ENCODE peak calls at places on chromosomes 12 and 14, in eight cellular contexts. C, P, G, X, Z, U, K and W are unnamed samples.

GRCh38 chr14:36513012-36513420 is 7.0 kb downstream of the NKX2-1 start:
- DNase-seq in K (no peak), C (no peak), P (no peak), G (no peak), Z (no peak), X (no peak), U (no peak), W (no peak)

GRCh38 chr14:50897658-50898175 is 25.9 kb downstream of the ABHD12B start:
- DNase-seq in P (no peak), G (no peak), Z (no peak), C (no peak), U (no peak), X (no peak), K (no peak), W (no peak)

GRCh38 chr14:96852823-96853422 is 55.7 kb downstream of the VRK1 start:
- DNase-seq in K (no peak), P (no peak), Z (peak), G (no peak), C (no peak), X (peak), U (no peak), W (peak)

GRCh38 chr12:49232940-49233841 is 31.7 kb upstream of the TUBA1C start:
- DNase-seq in C (peak), Z (peak), P (no peak), U (peak), K (peak), G (peak), X (no peak), W (peak)

GRCh38 chr12:48788522-48788851 is 402 bp downstream of the ADCY6 start:
- DNase-seq in Z (no peak), K (peak), G (peak), C (no peak), X (no peak), U (no peak), P (no peak), W (no peak)

GRCh38 chr12:108773798-108774788 is 42.8 kb upstream of the CORO1C start:
- DNase-seq in K (no peak), C (peak), Z (peak), P (no peak), U (peak), G (peak), X (no peak), W (peak)

GRCh38 chr12:111363578-111363977 is 5.3 kb downstream of the PHETA1 start:
- DNase-seq in U (no peak), P (no peak), X (no peak), Z (peak), K (no peak), C (no peak), G (no peak), W (peak)

GRCh38 chr14:95132732-95133131 is 24.6 kb downstream of the DICER1 start:
- DNase-seq in K (no peak), C (no peak), X (no peak), P (no peak), Z (peak), G (no peak), U (no peak), W (no peak)

GRCh38 chr12:119780786-119781434 is 96.2 kb downstream of the CIT start:
- DNase-seq in U (no peak), X (peak), C (peak), G (peak), K (peak), Z (peak), P (no peak), W (peak)

GRCh38 chr14:59333668-59334067 is 131.5 kb downstream of the GPR135 start:
- DNase-seq in U (no peak), X (no peak), Z (peak), G (no peak), C (no peak), K (no peak), P (no peak), W (peak)

GRCh38 chr12:12979731-12980259 is 20.3 kb downstream of the HEBP1 start:
- DNase-seq in U (no peak), K (no peak), X (peak), Z (peak), G (no peak), P (no peak), C (no peak), W (peak)

GRCh38 chr12:63907561-63907960 is 63.1 kb downstream of the SRGAP1 start:
- DNase-seq in C (no peak), Z (no peak), X (no peak), U (no peak), K (no peak), G (no peak), P (no peak), W (peak)

GRCh38 chr12:56677680-56678079 is 10.4 kb downstream of the PTGES3 start:
- DNase-seq in K (no peak), C (no peak), U (no peak), G (no peak), Z (no peak), X (no peak), P (peak), W (no peak)

GRCh38 chr14:71800878-71801277 is 131.4 kb upstream of the RGS6 start:
- DNase-seq in U (no peak), C (no peak), Z (no peak), P (no peak), X (no peak), K (no peak), G (no peak), W (no peak)

GRCh38 chr12:111598637-111599458 is at the start of gene ATXN2:
- DNase-seq in Z (peak), U (peak), P (peak), C (peak), K (peak), G (no peak), X (peak), W (peak)

GRCh38 chr12:53267309-53268008 is 640 bp upstream of the ESPL1 start:
- DNase-seq in K (no peak), G (no peak), C (no peak), U (no peak), P (no peak), X (no peak), Z (no peak), W (no peak)

GRCh38 chr14:102451064-102451352 is 58.6 kb downstream of the ANKRD9 start:
- DNase-seq in K (peak), U (peak), P (no peak), Z (no peak), G (no peak), X (no peak), C (no peak), W (no peak)

GRCh38 chr12:124053855-124054254 is 80.8 kb downstream of the ZNF664 start:
- DNase-seq in G (peak), X (peak), P (no peak), Z (peak), K (peak), U (peak), C (peak), W (peak)

GRCh38 chr12:103816663-103817062 is 24.4 kb downstream of the NT5DC3 start:
- DNase-seq in K (no peak), G (no peak), C (no peak), X (no peak), P (no peak), Z (no peak), U (no peak), W (no peak)

GRCh38 chr12:112971248-112971647 is 7.1 kb upstream of the OAS2 start:
- DNase-seq in G (no peak), U (peak), P (no peak), Z (no peak), X (no peak), C (peak), K (no peak), W (no peak)

GRCh38 chr14:26694521-26694920 is 96.7 kb upstream of the NOVA1 start:
- DNase-seq in P (peak), K (no peak), X (no peak), G (no peak), C (no peak), Z (no peak), U (no peak), W (no peak)

GRCh38 chr12:132761032-132761910 is at the start of gene ANKLE2:
- DNase-seq in P (peak), K (no peak), U (peak), C (peak), Z (peak), G (no peak), X (peak), W (peak)

GRCh38 chr14:54627325-54627717 is 60.4 kb downstream of the SAMD4A start:
- DNase-seq in G (no peak), U (no peak), X (no peak), C (no peak), Z (no peak), P (no peak), K (no peak), W (no peak)

GRCh38 chr12:46556105-46556559 is 183.6 kb upstream of the SLC38A2 start:
- DNase-seq in Z (peak), U (no peak), P (peak), X (peak), C (no peak), G (no peak), K (no peak), W (peak)

GRCh38 chr12:128959931-128960330 is 106.7 kb downstream of the GLT1D1 start:
- DNase-seq in K (no peak), U (no peak), P (no peak), G (no peak), X (no peak), Z (no peak), C (no peak), W (no peak)

GRCh38 chr14:68232643-68233055 is 413.1 kb downstream of the RAD51B start:
- DNase-seq in C (no peak), K (no peak), G (no peak), U (no peak), P (peak), Z (peak), X (peak), W (peak)

GRCh38 chr12:67035121-67035520 is 234.0 kb upstream of the CAND1 start:
- DNase-seq in G (no peak), C (no peak), P (no peak), K (no peak), Z (no peak), U (no peak), X (no peak), W (no peak)

GRCh38 chr12:93624595-93625294 is 52.3 kb downstream of the SOCS2 start:
- DNase-seq in C (no peak), G (no peak), Z (peak), K (no peak), U (no peak), X (peak), P (peak), W (peak)

GRCh38 chr12:131905640-131906091 is 11.2 kb downstream of the ULK1 start:
- DNase-seq in K (peak), C (no peak), U (no peak), G (no peak), P (no peak), Z (no peak), X (no peak), W (no peak)

GRCh38 chr14:33842299-33842698 is 108.6 kb downstream of the EGLN3 start:
- DNase-seq in K (no peak), P (no peak), G (no peak), X (peak), Z (peak), C (no peak), U (no peak), W (no peak)

GRCh38 chr12:92096346-92097136 is 49.1 kb downstream of the BTG1 start:
- DNase-seq in G (no peak), K (no peak), P (no peak), X (peak), Z (peak), C (no peak), U (no peak), W (peak)

GRCh38 chr14:21268612-21269251 is 510 bp downstream of the HNRNPC start:
- DNase-seq in Z (peak), P (peak), G (no peak), U (no peak), C (no peak), X (peak), K (no peak), W (peak)

GRCh38 chr12:62930546-62931425 is 4.2 kb downstream of the PPM1H start:
- DNase-seq in Z (no peak), U (no peak), X (peak), G (no peak), C (no peak), K (no peak), P (no peak), W (no peak)

GRCh38 chr14:89397569-89397968 is 19.5 kb downstream of the FOXN3 start:
- DNase-seq in Z (no peak), P (no peak), X (no peak), G (no peak), C (no peak), U (no peak), K (no peak), W (no peak)

DNA sequence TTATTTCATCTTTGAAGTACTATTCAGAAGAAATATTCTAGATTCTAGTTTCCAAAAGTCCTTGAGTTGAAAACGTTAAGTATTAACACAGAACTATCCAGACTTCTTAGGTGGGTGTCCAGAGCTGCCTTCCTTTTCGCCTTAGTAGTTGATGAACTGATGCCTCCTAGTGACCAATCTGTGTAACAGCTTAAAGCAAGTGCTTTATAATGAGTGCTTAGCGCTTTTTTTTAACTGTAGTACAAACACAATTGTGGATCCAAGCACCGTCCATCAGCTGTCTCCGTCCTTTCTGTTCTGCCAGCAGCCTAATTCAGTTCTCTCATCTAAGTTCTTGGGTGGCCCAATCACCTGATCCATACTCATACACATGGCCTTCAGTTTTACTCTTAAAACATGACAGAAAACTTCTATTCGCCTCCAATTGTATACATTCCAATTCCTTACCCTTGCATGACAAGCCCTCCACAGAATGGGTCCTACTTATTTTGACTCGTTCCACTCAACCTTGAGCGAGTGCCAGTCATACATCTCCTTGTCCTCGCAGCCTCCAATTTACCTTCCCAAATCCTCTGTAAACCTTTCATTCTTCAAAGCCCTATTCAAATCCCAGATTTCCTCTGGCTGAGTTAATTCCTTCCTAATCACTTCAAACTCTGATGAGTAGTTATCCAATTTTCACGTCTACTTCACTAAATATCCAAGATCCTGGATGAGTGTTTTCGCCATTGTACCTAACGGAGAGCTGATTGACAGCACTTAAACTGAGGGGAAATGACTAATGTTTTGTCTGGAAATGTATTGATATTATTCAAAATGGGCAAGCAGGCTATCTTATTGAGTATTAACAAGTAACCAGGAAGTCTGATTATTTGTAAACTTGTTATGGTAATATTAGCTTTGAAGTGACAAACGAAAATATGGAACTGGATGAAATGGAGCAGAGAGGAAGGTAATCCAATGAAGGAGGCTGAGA is 5.8 kb upstream of the PHLDA1 start:
- DNase-seq in P (peak), Z (peak), G (no peak), X (peak), U (no peak), K (peak), C (no peak), W (peak)
- H3K4me3 ChIP-seq in P (no peak), Z (no peak), G (no peak), X (peak), U (no peak), K (no peak), C (no peak), W (no peak)

GRCh38 chr12:14256555-14257169 is 108.8 kb upstream of the ATF7IP start:
- DNase-seq in G (peak), U (peak), C (peak), K (peak), P (peak), Z (peak), X (peak), W (peak)
- H3K4me3 ChIP-seq in G (no peak), U (peak), C (peak), K (peak), P (no peak), Z (no peak), X (peak), W (no peak)

DNA sequence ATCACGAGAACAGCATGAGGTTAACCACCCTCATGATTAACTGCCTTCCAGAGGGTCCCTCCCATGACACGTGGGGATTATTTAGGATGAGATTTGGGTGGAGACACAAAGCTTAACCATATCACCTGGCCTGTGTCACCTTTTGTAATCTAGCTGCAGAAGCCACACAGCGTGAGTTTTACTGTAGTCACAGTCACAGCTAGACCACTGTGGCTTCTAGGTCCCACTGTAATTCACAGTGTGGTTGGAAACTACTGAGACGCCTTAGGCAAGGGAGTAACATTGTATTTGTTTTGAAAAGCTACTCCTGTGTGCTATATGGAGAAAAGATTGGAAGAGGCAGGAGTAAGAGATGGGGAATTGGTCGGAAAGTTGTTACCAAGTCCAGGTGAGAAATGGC is 46.3 kb upstream of the ASPG start:
- DNase-seq in C (no peak), P (no peak), U (no peak), X (no peak), Z (no peak), K (no peak), G (no peak), W (no peak)
- H3K4me3 ChIP-seq in C (no peak), P (no peak), U (no peak), X (no peak), Z (no peak), K (no peak), G (no peak), W (no peak)

DNA sequence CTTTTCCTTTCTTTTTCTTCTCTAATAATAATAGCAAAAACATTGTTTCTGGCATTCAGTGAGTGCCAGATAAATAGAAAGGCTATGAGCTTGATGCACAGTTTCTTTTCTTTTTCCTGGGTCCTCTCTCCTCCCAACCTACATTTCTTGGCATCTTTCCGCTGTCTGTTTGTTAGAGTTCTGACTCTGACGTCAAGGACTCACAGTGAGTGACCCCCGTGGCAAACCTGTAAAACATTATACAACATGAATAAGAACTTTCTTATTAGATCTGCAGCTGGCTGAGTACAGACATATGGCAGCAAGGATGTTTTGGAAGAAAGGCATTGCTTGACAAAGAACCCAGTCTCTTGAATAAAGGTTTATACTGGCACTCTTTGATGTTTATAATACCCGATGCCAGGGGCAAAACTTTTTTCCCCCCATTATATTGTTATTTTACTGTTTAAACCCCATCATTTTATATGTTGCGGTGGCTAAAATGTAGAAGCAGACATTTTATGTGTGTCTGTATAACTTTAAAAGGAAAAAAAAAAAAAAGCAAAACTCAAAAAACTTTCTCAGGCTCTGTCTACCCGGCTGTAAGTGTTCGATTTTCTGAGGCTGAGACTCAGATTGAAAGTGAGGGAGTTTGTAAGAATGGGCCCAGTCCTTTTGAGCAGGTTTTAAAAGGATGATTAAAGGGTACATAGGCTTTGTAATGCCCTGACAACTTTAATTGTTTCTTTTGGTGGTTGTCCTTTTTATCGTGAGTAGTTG is 159.2 kb downstream of the PDE3A start:
- DNase-seq in U (no peak), P (no peak), K (no peak), Z (no peak), C (no peak), X (no peak), G (no peak), W (peak)
- H3K4me3 ChIP-seq in U (no peak), P (no peak), K (no peak), Z (no peak), C (no peak), X (no peak), G (no peak), W (no peak)

GRCh38 chr12:1445807-1446206 is 148.6 kb downstream of the FBXL14 start:
- DNase-seq in U (no peak), X (no peak), P (no peak), G (no peak), Z (no peak), C (no peak), K (no peak), W (no peak)

GRCh38 chr12:1444142-1444516 is 150.3 kb downstream of the FBXL14 start:
- DNase-seq in U (no peak), C (no peak), Z (no peak), X (no peak), G (no peak), K (no peak), P (no peak), W (no peak)

GRCh38 chr12:1439201-1439600 is 155.2 kb downstream of the FBXL14 start:
- DNase-seq in P (no peak), K (no peak), X (no peak), Z (no peak), U (no peak), G (no peak), C (no peak), W (no peak)

GRCh38 chr12:1439687-1440086 is 154.7 kb downstream of the FBXL14 start:
- DNase-seq in X (no peak), Z (no peak), K (no peak), C (no peak), P (no peak), U (no peak), G (no peak), W (no peak)

DNA sequence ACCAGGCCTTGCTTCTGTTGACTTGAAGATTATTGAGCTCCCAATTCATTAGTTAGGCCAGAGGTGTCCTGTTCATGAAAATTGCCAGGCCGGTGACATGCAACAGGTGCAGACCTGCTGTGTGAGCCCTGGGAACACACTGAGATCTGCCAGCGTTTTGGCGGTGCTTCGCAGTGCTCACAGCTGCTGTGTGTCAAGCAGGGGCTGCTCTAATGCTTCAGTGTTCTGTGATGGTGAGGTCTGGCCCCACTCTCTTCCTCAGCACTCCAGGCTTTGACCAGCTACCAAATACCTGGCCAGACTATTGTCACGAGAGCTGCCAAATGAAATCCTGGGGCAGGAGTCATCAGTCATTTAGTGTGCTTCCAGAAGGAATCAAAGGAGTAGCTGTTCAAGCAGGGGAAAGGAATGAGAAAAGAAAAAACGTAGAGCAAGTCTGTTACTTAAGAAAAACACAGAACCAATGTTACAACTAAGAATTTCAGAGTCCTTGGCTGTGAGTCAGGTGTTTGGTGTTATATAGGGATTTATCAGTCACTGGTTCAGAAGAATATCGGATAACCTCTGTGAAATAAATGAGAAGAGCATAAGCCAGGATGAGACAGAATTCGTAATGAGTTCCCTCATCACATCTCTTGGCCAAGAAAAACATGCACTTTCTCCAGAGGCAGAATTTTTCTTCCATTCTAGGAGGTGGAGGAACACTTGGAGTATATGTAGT is 150.8 kb downstream of the FBXL14 start:
- DNase-seq in Z (no peak), U (no peak), K (peak), P (no peak), X (no peak), C (no peak), G (no peak), W (no peak)
- H3K4me3 ChIP-seq in Z (no peak), U (no peak), K (no peak), P (no peak), X (no peak), C (no peak), G (no peak), W (no peak)